ENCODE peak calls at places on chromosomes 2 and 18, in five cellular contexts. R, V, J, A and H are unnamed samples.

GRCh38 chr18:74731097-74731496 is 133.4 kb downstream of the ZNF407 start:
- DNase-seq in R (no peak), V (no peak), J (no peak), A (no peak), H (peak; percentile 86)

GRCh38 chr2:172927381-172928357 is 148.0 kb upstream of the MAP3K20 start:
- DNase-seq in R (no peak), V (no peak), J (no peak), A (no peak), H (peak; percentile 88)

GRCh38 chr2:124547700-124548099 is 522.6 kb downstream of the CNTNAP5 start:
- DNase-seq in R (no peak), V (no peak), J (no peak), A (no peak), H (no peak)

GRCh38 chr2:127061377-127062273 is 45.3 kb downstream of the BIN1 start:
- DNase-seq in R (no peak), V (no peak), J (no peak), A (no peak), H (peak; percentile 57)

GRCh38 chr2:32752205-32752604 is 124.4 kb downstream of the TTC27 start:
- DNase-seq in R (no peak), V (no peak), J (peak; percentile 79), A (no peak), H (peak; percentile 58)

GRCh38 chr2:235264512-235264911 is 229.3 kb upstream of the AGAP1 start:
- DNase-seq in R (no peak), V (peak; percentile 20), J (no peak), A (no peak), H (no peak)

GRCh38 chr2:239002960-239003932 is 155.4 kb downstream of the TWIST2 start:
- DNase-seq in R (no peak), V (no peak), J (no peak), A (no peak), H (peak; percentile 65)

GRCh38 chr2:235005603-235006259 is 53.9 kb downstream of the SH3BP4 start:
- DNase-seq in R (no peak), V (peak; percentile 70), J (peak; percentile 98), A (no peak), H (no peak)

GRCh38 chr2:14240868-14241267 is 391.6 kb upstream of the LRATD1 start:
- DNase-seq in R (no peak), V (no peak), J (no peak), A (no peak), H (no peak)

GRCh38 chr2:85303780-85304531 is 23.8 kb downstream of the TGOLN2 start:
- DNase-seq in R (no peak), V (no peak), J (no peak), A (no peak), H (no peak)

GRCh38 chr2:133841905-133842304 is 273.6 kb upstream of the NCKAP5 start:
- DNase-seq in R (no peak), V (no peak), J (no peak), A (no peak), H (peak; percentile 99)

GRCh38 chr2:162013514-162014205 is 60.4 kb downstream of the DPP4 start:
- DNase-seq in R (no peak), V (no peak), J (no peak), A (no peak), H (no peak)

GRCh38 chr2:120949957-120950590 is 214.4 kb downstream of the GLI2 start:
- DNase-seq in R (no peak), V (no peak), J (no peak), A (no peak), H (peak; percentile 33)

GRCh38 chr2:72834561-72834960 is 8.7 kb upstream of the EXOC6B start:
- DNase-seq in R (no peak), V (no peak), J (no peak), A (no peak), H (no peak)

GRCh38 chr2:72835403-72835802 is 9.6 kb upstream of the EXOC6B start:
- DNase-seq in R (no peak), V (no peak), J (peak; percentile 33), A (no peak), H (no peak)

GRCh38 chr2:72830273-72830672 is 4.4 kb upstream of the EXOC6B start:
- DNase-seq in R (no peak), V (no peak), J (no peak), A (no peak), H (no peak)

GRCh38 chr2:72837171-72837570 is 11.3 kb upstream of the EXOC6B start:
- DNase-seq in R (no peak), V (no peak), J (no peak), A (no peak), H (peak; percentile 41)

GRCh38 chr2:72833084-72833714 is 7.4 kb upstream of the EXOC6B start:
- DNase-seq in R (no peak), V (no peak), J (no peak), A (no peak), H (no peak)
- TF ChIP-seq MXI1 in R (no peak), V (no peak), J (no peak), A (no peak), H (no peak)

DNA sequence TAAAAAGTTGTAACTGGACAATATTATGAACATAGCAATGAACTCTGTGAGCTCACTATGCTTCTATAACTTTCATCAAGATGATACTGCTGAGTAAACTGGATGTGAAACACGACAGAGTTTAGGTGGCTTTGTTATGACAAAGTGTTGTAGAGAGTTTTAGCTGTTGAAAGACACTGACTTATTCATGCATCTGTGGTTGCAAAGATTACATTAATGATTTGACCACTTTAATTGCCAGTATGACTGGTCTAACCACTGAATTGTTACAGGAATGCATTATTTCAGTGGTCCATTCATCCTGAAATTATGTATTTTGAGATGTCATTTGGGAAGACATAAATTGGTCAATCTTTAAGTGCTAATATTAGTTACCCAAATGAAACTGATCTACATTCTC is 117.9 kb downstream of the SPHKAP start:
- DNase-seq in R (no peak), V (no peak), J (no peak), A (no peak), H (no peak)
- TF ChIP-seq MXI1 in R (no peak), V (no peak), J (no peak), A (no peak), H (no peak)

DNA sequence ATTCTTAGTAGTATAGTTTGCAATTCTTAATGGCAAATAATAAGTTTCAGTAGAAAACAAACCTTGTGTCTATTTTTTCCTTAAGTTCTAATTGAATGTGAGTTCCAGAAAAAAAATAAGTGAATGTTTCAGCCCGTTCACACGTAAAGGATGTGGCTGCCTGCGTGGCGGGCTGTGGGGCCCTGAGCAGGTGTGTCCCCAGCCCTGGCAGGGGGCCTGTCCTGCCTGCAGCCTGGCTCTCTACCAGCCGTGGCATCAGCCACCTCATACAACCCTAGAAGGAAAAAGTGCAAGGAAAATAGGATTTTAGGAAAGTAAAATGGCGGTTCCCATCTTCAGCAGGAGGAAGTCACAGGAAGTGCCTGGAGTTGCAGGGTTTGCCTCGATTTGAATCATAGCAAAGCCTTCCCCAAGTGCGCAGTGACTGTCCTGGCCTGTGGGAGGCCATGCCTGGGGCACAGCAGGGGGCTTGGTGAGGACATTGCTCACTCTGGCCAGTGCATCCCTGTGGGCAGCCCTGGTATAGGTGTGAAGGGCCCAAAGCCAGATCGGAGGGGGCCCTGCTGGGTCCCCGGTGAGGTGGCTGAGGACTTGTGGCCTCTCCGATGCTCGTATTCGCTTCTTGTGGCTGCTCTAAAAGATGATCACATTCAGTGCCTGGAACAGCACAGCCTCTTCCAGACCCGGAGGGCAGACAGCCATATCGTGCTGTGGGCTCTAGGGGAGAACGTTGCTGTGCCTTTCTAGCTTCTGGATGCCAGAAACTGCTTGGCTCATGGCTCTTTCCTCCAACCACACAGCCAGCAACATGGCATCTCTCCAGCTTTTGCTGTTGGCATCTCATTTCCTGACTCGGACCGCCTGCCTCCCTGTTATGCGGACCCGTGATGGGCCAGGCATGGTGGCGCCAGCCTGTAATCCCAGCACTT is 12.6 kb downstream of the DTYMK start:
- DNase-seq in R (peak; percentile 43), V (peak; percentile 64), J (peak; percentile 28), A (no peak), H (no peak)
- TF ChIP-seq MXI1 in R (no peak), V (no peak), J (no peak), A (no peak), H (no peak)

GRCh38 chr18:38367473-38367872 is 801.9 kb upstream of the CELF4 start:
- DNase-seq in R (no peak), V (peak; percentile 9), J (no peak), A (no peak), H (no peak)
- TF ChIP-seq MXI1 in R (no peak), V (no peak), J (no peak), A (no peak), H (no peak)